ENCODE peak calls at places on chromosomes 11 and 22, in seven cellular contexts. Z is HS-5; P is chondrocyte; J is CD4-positive, alpha-beta T cell; I is activated naive CD8-positive, alpha-beta T cell treated with anti-CD3 and anti-CD28 coated beads for 36 hours; V is MG63; C is T-cell. F is an unnamed sample.
A peak's percentile ranks its signal among the peaks of the same experiment; 100 is the strongest.

GRCh38 chr11:35237860-35238715 is 99.1 kb downstream of the CD44 start:
- DNase-seq in V (no peak), I (peak; percentile 31), C (peak; percentile 32), P (no peak), J (peak; percentile 23), Z (no peak), F (peak; percentile 64)

GRCh38 chr22:19965771-19966709 is 24.4 kb upstream of the TXNRD2 start:
- DNase-seq in P (no peak), J (no peak), C (no peak), Z (no peak), I (no peak), V (no peak), F (no peak)

GRCh38 chr11:45754261-45754709 is 50.7 kb upstream of the SLC35C1 start:
- DNase-seq in P (no peak), I (no peak), J (no peak), V (no peak), Z (no peak), C (no peak), F (no peak)

GRCh38 chr11:45161252-45162063 is 15.0 kb downstream of the PRDM11 start:
- DNase-seq in V (peak; percentile 24), J (no peak), Z (no peak), C (no peak), I (no peak), P (peak; percentile 69), F (no peak)

GRCh38 chr11:2555891-2556290 is 111.1 kb downstream of the KCNQ1 start:
- DNase-seq in J (no peak), C (no peak), I (no peak), Z (no peak), P (no peak), V (no peak), F (no peak)

GRCh38 chr11:129435499-129436245 is 60.0 kb downstream of the BARX2 start:
- DNase-seq in Z (no peak), P (no peak), I (no peak), C (no peak), V (no peak), J (no peak), F (no peak)

GRCh38 chr11:82049199-82049598 is 684.5 kb downstream of the FAM181B start:
- DNase-seq in I (no peak), C (no peak), P (no peak), J (no peak), Z (no peak), V (no peak), F (no peak)

GRCh38 chr22:17846326-17846992 is 72.2 kb upstream of the BID start:
- DNase-seq in J (no peak), C (no peak), P (no peak), Z (no peak), V (no peak), I (no peak), F (no peak)

GRCh38 chr11:8531312-8531711 is 62.7 kb downstream of the STK33 start:
- DNase-seq in P (no peak), J (no peak), I (no peak), Z (no peak), V (peak; percentile 3), C (no peak), F (no peak)

GRCh38 chr22:29932121-29932520 is 49.1 kb downstream of the MTMR3 start:
- DNase-seq in P (no peak), C (no peak), J (no peak), Z (no peak), I (no peak), V (no peak), F (no peak)

GRCh38 chr11:75779960-75780359 is 11.4 kb downstream of the DGAT2 start:
- DNase-seq in Z (no peak), I (no peak), P (no peak), J (no peak), V (no peak), C (no peak), F (no peak)

GRCh38 chr11:9120659-9121350 is 29.4 kb upstream of the SCUBE2 start:
- DNase-seq in V (no peak), J (no peak), P (no peak), C (no peak), Z (no peak), I (no peak), F (no peak)

GRCh38 chr11:3904228-3904627 is 48.8 kb downstream of the STIM1 start:
- DNase-seq in Z (no peak), J (no peak), I (no peak), P (no peak), C (no peak), V (no peak), F (no peak)

GRCh38 chr11:79413258-79413657 is 27.6 kb downstream of the TENM4 start:
- DNase-seq in P (no peak), J (no peak), V (peak; percentile 87), I (no peak), C (no peak), Z (no peak), F (peak; percentile 67)

GRCh38 chr22:50471962-50472361 is 2.9 kb downstream of the SBF1 start:
- DNase-seq in C (no peak), P (no peak), V (no peak), J (no peak), I (no peak), Z (no peak), F (no peak)

GRCh38 chr11:123585206-123585605 is 69.2 kb downstream of the SCN3B start:
- DNase-seq in J (no peak), P (no peak), I (no peak), Z (no peak), C (no peak), V (no peak), F (no peak)

GRCh38 chr11:57224537-57224936 is 12.5 kb downstream of the APLNR start:
- DNase-seq in C (no peak), J (no peak), V (no peak), Z (no peak), P (no peak), I (no peak), F (no peak)

GRCh38 chr11:128318856-128319474 is 268.4 kb downstream of the ETS1 start:
- DNase-seq in V (no peak), P (no peak), J (peak; percentile 27), Z (no peak), C (peak; percentile 72), I (peak; percentile 86), F (no peak)

GRCh38 chr11:13324709-13325108 is 47.1 kb downstream of the BMAL1 start:
- DNase-seq in V (no peak), I (no peak), P (no peak), C (no peak), Z (no peak), J (no peak), F (no peak)

GRCh38 chr22:49930596-49931412 is 12.4 kb downstream of the CRELD2 start:
- DNase-seq in C (no peak), P (no peak), J (peak; percentile 30), V (peak; percentile 33), Z (peak; percentile 53), I (peak; percentile 57), F (peak; percentile 94)

GRCh38 chr11:117197006-117197405 is 2.2 kb upstream of the TAGLN start:
- DNase-seq in I (no peak), J (no peak), V (no peak), C (no peak), Z (no peak), P (no peak), F (no peak)